ENCODE peak calls at places on chromosomes 4 and X, in four cellular contexts. One of them, this sample, is unnamed. For H3K4me1, the result is how much of the 10 kb centered on the place peaks cover.

GRCh38 chrX:7730071-7730470 is 112.9 kb upstream of the VCX start:
- DNase-seq in K562: no peak
- DNase-seq in HepG2: no peak
- DNase-seq in GM12878: no peak
- DNase-seq in this sample: no peak

GRCh38 chrX:10505726-10506125 is 114.7 kb downstream of the MID1 start:
- DNase-seq in K562: no peak
- DNase-seq in HepG2: no peak
- DNase-seq in GM12878: no peak
- DNase-seq in this sample: no peak

GRCh38 chrX:41475611-41476241 is 28.6 kb downstream of the NYX start:
- DNase-seq in K562: no peak
- DNase-seq in HepG2: peak
- DNase-seq in GM12878: no peak
- DNase-seq in this sample: no peak

GRCh38 chrX:53089224-53089842 is 4.6 kb upstream of the KANTR start:
- DNase-seq in K562: peak
- DNase-seq in HepG2: no peak
- DNase-seq in GM12878: no peak
- DNase-seq in this sample: no peak

GRCh38 chr4:104418313-104418712 is 76.4 kb downstream of the CXXC4 start:
- DNase-seq in K562: no peak
- DNase-seq in HepG2: no peak
- DNase-seq in GM12878: no peak
- DNase-seq in this sample: no peak

GRCh38 chrX:112642349-112642748 is 37.4 kb downstream of the LHFPL1 start:
- DNase-seq in K562: peak
- DNase-seq in HepG2: peak
- DNase-seq in GM12878: no peak
- DNase-seq in this sample: peak

GRCh38 chr4:5760246-5760645 is 49.2 kb downstream of the EVC start:
- DNase-seq in K562: no peak
- DNase-seq in HepG2: no peak
- DNase-seq in GM12878: no peak
- DNase-seq in this sample: peak

GRCh38 chr4:2081540-2081939 is 22.4 kb downstream of the NAT8L start:
- DNase-seq in K562: no peak
- DNase-seq in HepG2: no peak
- DNase-seq in GM12878: no peak
- DNase-seq in this sample: no peak

GRCh38 chr4:24032371-24032989 is 142.6 kb upstream of the PPARGC1A start:
- DNase-seq in K562: peak
- DNase-seq in HepG2: peak
- DNase-seq in GM12878: no peak
- DNase-seq in this sample: no peak

GRCh38 chr4:112181358-112182000 is 36.2 kb downstream of the FAM241A start:
- DNase-seq in K562: no peak
- DNase-seq in HepG2: no peak
- DNase-seq in GM12878: no peak
- DNase-seq in this sample: no peak

GRCh38 chr4:71570492-71570891 is 213.4 kb downstream of the GC start:
- DNase-seq in K562: no peak
- DNase-seq in HepG2: no peak
- DNase-seq in GM12878: no peak
- DNase-seq in this sample: no peak

GRCh38 chr4:185259719-185260118 is 50.3 kb downstream of the SNX25 start:
- DNase-seq in K562: no peak
- DNase-seq in HepG2: no peak
- DNase-seq in GM12878: no peak
- DNase-seq in this sample: no peak

GRCh38 chr4:14130551-14130950 is 503.0 kb upstream of the BOD1L1 start:
- DNase-seq in K562: no peak
- DNase-seq in HepG2: no peak
- DNase-seq in GM12878: no peak
- DNase-seq in this sample: no peak

GRCh38 chr4:138034871-138035270 is 207.3 kb downstream of the SLC7A11 start:
- DNase-seq in K562: peak
- DNase-seq in HepG2: no peak
- DNase-seq in GM12878: no peak
- DNase-seq in this sample: no peak

GRCh38 chr4:173834151-173834550 is 304.1 kb upstream of the HAND2 start:
- DNase-seq in K562: peak
- DNase-seq in HepG2: no peak
- DNase-seq in GM12878: no peak
- DNase-seq in this sample: no peak

GRCh38 chr4:41428941-41429669 is 108.9 kb upstream of the LIMCH1 start:
- DNase-seq in K562: no peak
- DNase-seq in HepG2: no peak
- DNase-seq in GM12878: no peak
- DNase-seq in this sample: no peak

GRCh38 chrX:115625577-115626301 is 64.8 kb downstream of the PLS3 start:
- DNase-seq in K562: no peak
- DNase-seq in HepG2: no peak
- DNase-seq in GM12878: no peak
- DNase-seq in this sample: no peak

GRCh38 chr4:109921384-109921808 is 8.7 kb downstream of the EGF start:
- DNase-seq in K562: no peak
- DNase-seq in HepG2: no peak
- DNase-seq in GM12878: no peak
- DNase-seq in this sample: no peak

GRCh38 chr4:138555107-138555506 is 313.0 kb upstream of the SLC7A11 start:
- DNase-seq in K562: no peak
- DNase-seq in HepG2: no peak
- DNase-seq in GM12878: no peak
- DNase-seq in this sample: no peak

GRCh38 chr4:121457278-121457875 is 76.6 kb upstream of the QRFPR start:
- DNase-seq in K562: no peak
- DNase-seq in HepG2: no peak
- DNase-seq in GM12878: no peak
- DNase-seq in this sample: no peak

GRCh38 chr4:173522874-173523395 is 7.1 kb downstream of the HAND2 start:
- DNase-seq in K562: no peak
- DNase-seq in HepG2: no peak
- DNase-seq in GM12878: no peak
- DNase-seq in this sample: no peak

GRCh38 chrX:25754399-25754798 is 383.7 kb upstream of the MAGEB18 start:
- DNase-seq in K562: no peak
- DNase-seq in HepG2: no peak
- DNase-seq in GM12878: no peak
- DNase-seq in this sample: no peak

GRCh38 chr4:98232202-98232601 is 29.0 kb upstream of the RAP1GDS1 start:
- DNase-seq in K562: peak
- DNase-seq in HepG2: no peak
- DNase-seq in GM12878: no peak
- DNase-seq in this sample: no peak

GRCh38 chrX:10496345-10496965 is 123.9 kb downstream of the MID1 start:
- DNase-seq in K562: no peak
- DNase-seq in HepG2: no peak
- DNase-seq in GM12878: no peak
- DNase-seq in this sample: no peak

GRCh38 chrX:154649864-154650510 is 3.4 kb downstream of the CTAG2 start:
- DNase-seq in K562: no peak
- DNase-seq in HepG2: no peak
- DNase-seq in GM12878: no peak
- DNase-seq in this sample: no peak

GRCh38 chr4:74583757-74584156 is 138.8 kb downstream of the AREG start:
- DNase-seq in K562: no peak
- DNase-seq in HepG2: peak
- DNase-seq in GM12878: no peak
- DNase-seq in this sample: no peak

GRCh38 chrX:118655561-118656246 is 71.7 kb upstream of the IL13RA1 start:
- DNase-seq in K562: no peak
- DNase-seq in HepG2: peak
- DNase-seq in GM12878: no peak
- DNase-seq in this sample: no peak

GRCh38 chrX:18872621-18873020 is 111.3 kb downstream of the PHKA2 start:
- DNase-seq in K562: no peak
- DNase-seq in HepG2: no peak
- DNase-seq in GM12878: no peak
- DNase-seq in this sample: no peak

GRCh38 chr4:16516796-16517413 is 290.6 kb upstream of the TAPT1 start:
- DNase-seq in K562: peak
- DNase-seq in HepG2: no peak
- DNase-seq in GM12878: no peak
- DNase-seq in this sample: no peak

GRCh38 chr4:6410078-6410477 is 62.3 kb downstream of the PPP2R2C start:
- DNase-seq in K562: no peak
- DNase-seq in HepG2: no peak
- DNase-seq in GM12878: no peak
- DNase-seq in this sample: no peak

GRCh38 chrX:100447563-100448397 is 37.7 kb upstream of the PCDH19 start:
- DNase-seq in K562: peak
- DNase-seq in HepG2: no peak
- DNase-seq in GM12878: no peak
- DNase-seq in this sample: no peak

GRCh38 chr4:168743576-168743975 is 246.7 kb downstream of the PALLD start:
- DNase-seq in K562: no peak
- DNase-seq in HepG2: peak
- DNase-seq in GM12878: no peak
- DNase-seq in this sample: no peak

GRCh38 chrX:114774691-114775090 is 190.8 kb downstream of the HTR2C start:
- DNase-seq in K562: no peak
- DNase-seq in HepG2: no peak
- DNase-seq in GM12878: no peak
- DNase-seq in this sample: no peak

GRCh38 chr4:6501171-6501570 is 28.8 kb upstream of the PPP2R2C start:
- DNase-seq in K562: no peak
- DNase-seq in HepG2: no peak
- DNase-seq in GM12878: no peak
- DNase-seq in this sample: no peak

GRCh38 chr4:17009871-17010367 is 111.5 kb upstream of the LDB2 start:
- DNase-seq in K562: no peak
- DNase-seq in HepG2: no peak
- DNase-seq in GM12878: no peak
- DNase-seq in this sample: no peak

GRCh38 chrX:7266261-7266660 is 118.3 kb upstream of the PUDP start:
- DNase-seq in K562: no peak
- DNase-seq in HepG2: no peak
- DNase-seq in GM12878: no peak
- DNase-seq in this sample: no peak

GRCh38 chr4:83870551-83870950 is 334.6 kb downstream of the GPAT3 start:
- DNase-seq in K562: no peak
- DNase-seq in HepG2: no peak
- DNase-seq in GM12878: no peak
- DNase-seq in this sample: no peak

GRCh38 chr4:83875437-83875836 is 339.5 kb downstream of the GPAT3 start:
- DNase-seq in K562: no peak
- DNase-seq in HepG2: no peak
- DNase-seq in GM12878: no peak
- DNase-seq in this sample: no peak

GRCh38 chr4:83873996-83874395 is 338.1 kb downstream of the GPAT3 start:
- DNase-seq in K562: no peak
- DNase-seq in HepG2: no peak
- DNase-seq in GM12878: no peak
- DNase-seq in this sample: no peak

GRCh38 chr4:83876047-83876446 is 340.1 kb downstream of the GPAT3 start:
- DNase-seq in K562: no peak
- DNase-seq in HepG2: no peak
- DNase-seq in GM12878: no peak
- DNase-seq in this sample: no peak
- TF ChIP-seq HDAC6 in K562: no peak
- TF ChIP-seq HDAC6 in HepG2: no peak
- TF ChIP-seq HDAC6 in GM12878: no peak
- TF ChIP-seq HDAC6 in this sample: no peak

GRCh38 chrX:38276089-38276488 is 51.2 kb downstream of the RPGR start:
- DNase-seq in K562: no peak
- DNase-seq in HepG2: no peak
- DNase-seq in GM12878: no peak
- DNase-seq in this sample: no peak
- H3K4me1 ChIP-seq in K562: under half
- H3K4me1 ChIP-seq in HepG2: under half
- H3K4me1 ChIP-seq in GM12878: under half
- H3K4me1 ChIP-seq in this sample: under half

GRCh38 chr4:65370709-65371108 is 299.6 kb downstream of the EPHA5 start:
- DNase-seq in K562: no peak
- DNase-seq in HepG2: no peak
- DNase-seq in GM12878: no peak
- DNase-seq in this sample: no peak

DNA sequence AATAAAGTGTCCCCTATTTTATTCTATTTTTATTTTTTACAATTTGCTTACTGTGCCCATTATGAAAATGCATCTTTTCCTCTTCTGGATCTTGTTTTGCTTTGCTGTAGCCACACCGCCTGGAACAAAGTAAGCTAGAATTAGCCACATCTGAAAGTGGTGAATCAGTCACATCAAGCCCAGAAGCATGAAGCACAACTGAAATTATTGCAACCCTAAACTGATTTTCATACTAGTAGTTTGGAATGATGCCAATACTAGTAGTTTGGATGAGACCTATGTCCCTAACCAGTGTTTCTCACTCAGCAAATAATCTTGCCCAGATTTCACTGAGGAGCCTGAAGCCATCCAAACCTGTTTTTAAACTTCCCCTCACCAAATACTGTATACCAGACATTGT is 303.0 kb downstream of the EPHA5 start:
- DNase-seq in K562: no peak
- DNase-seq in HepG2: no peak
- DNase-seq in GM12878: no peak
- DNase-seq in this sample: no peak
- TF ChIP-seq HDAC6 in K562: no peak
- TF ChIP-seq HDAC6 in HepG2: no peak
- TF ChIP-seq HDAC6 in GM12878: no peak
- TF ChIP-seq HDAC6 in this sample: no peak

DNA sequence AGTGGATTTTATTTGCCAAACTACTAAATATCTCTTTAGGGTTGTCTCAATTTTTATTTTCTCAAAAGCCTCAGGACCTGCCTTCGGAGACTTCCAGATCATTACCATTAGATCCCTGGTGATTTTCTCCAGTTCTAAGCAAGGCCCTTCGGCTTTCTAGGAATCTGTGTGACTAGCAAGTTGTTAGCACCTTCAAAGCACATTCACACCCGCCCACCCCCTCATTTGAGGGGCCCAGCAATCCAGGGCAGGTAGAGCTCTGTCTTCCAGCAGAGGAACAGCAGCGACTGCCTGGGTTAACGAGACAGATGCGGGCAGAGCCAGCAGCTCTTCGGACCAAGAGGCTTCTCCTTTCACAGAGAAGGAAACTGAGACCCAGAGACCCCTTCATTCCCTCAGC is 2.0 kb downstream of the WDR1 start:
- DNase-seq in K562: no peak
- DNase-seq in HepG2: no peak
- DNase-seq in GM12878: no peak
- DNase-seq in this sample: no peak
- H3K4me1 ChIP-seq in K562: under half
- H3K4me1 ChIP-seq in HepG2: half or more
- H3K4me1 ChIP-seq in GM12878: under half
- H3K4me1 ChIP-seq in this sample: under half